ENCODE peak calls at places on chromosomes 11 and 22, in nine cellular contexts. P, G, O, B, M, H, N, W and F are unnamed samples.

GRCh38 chr22:20268350-20269012 is 363 bp upstream of the RTN4R start:
- DNase-seq in P (peak; percentile 65), G (peak; percentile 71), O (peak; percentile 43), B (no peak), M (peak; percentile 46), H (peak; percentile 89), N (peak; percentile 50), W (peak; percentile 78), F (peak; percentile 15)

GRCh38 chr11:93487032-93487483 is 56.1 kb downstream of the SMCO4 start:
- DNase-seq in P (no peak), G (no peak), O (peak; percentile 66), B (no peak), M (peak; percentile 73), H (no peak), N (no peak), W (no peak), F (no peak)

GRCh38 chr11:118927554-118928107 is 1.9 kb upstream of the BCL9L start:
- DNase-seq in P (no peak), G (no peak), O (no peak), B (no peak), M (no peak), H (no peak), N (no peak), W (no peak), F (no peak)

GRCh38 chr11:86551286-86551685 is 121.1 kb downstream of the ME3 start:
- DNase-seq in P (no peak), G (no peak), O (peak; percentile 89), B (no peak), M (no peak), H (no peak), N (peak; percentile 96), W (no peak), F (peak; percentile 96)

GRCh38 chr11:17855531-17856290 is 121.1 kb downstream of the KCNC1 start:
- DNase-seq in P (no peak), G (no peak), O (no peak), B (no peak), M (no peak), H (no peak), N (no peak), W (no peak), F (no peak)

GRCh38 chr11:11563193-11563592 is 58.6 kb downstream of the GALNT18 start:
- DNase-seq in P (no peak), G (no peak), O (no peak), B (no peak), M (no peak), H (no peak), N (no peak), W (no peak), F (no peak)

GRCh38 chr11:119728226-119728626 is 774 bp downstream of the NECTIN1 start:
- DNase-seq in P (peak; percentile 29), G (no peak), O (peak; percentile 22), B (no peak), M (peak; percentile 30), H (peak; percentile 73), N (no peak), W (peak; percentile 54), F (peak; percentile 14)

GRCh38 chr22:42925598-42925997 is 68.5 kb upstream of the ARFGAP3 start:
- DNase-seq in P (peak; percentile 49), G (no peak), O (no peak), B (no peak), M (no peak), H (no peak), N (no peak), W (no peak), F (no peak)

GRCh38 chr11:117466966-117467365 is 139.3 kb downstream of the CEP164 start:
- DNase-seq in P (no peak), G (no peak), O (no peak), B (no peak), M (no peak), H (no peak), N (no peak), W (no peak), F (no peak)

GRCh38 chr11:126175261-126175885 is 36.1 kb downstream of the RPUSD4 start:
- DNase-seq in P (no peak), G (no peak), O (no peak), B (no peak), M (no peak), H (no peak), N (peak; percentile 77), W (peak; percentile 23), F (peak; percentile 40)

GRCh38 chr22:36606659-36607058 is 77.7 kb upstream of the EIF3D start:
- DNase-seq in P (no peak), G (no peak), O (no peak), B (no peak), M (no peak), H (no peak), N (no peak), W (no peak), F (no peak)

GRCh38 chr11:86608251-86608799 is 64.1 kb downstream of the ME3 start:
- DNase-seq in P (peak; percentile 54), G (peak; percentile 68), O (peak; percentile 80), B (no peak), M (peak; percentile 80), H (peak; percentile 88), N (peak; percentile 86), W (peak; percentile 74), F (peak; percentile 91)

GRCh38 chr22:42997577-42997976 is 17.4 kb downstream of the PACSIN2 start:
- DNase-seq in P (no peak), G (no peak), O (peak; percentile 49), B (no peak), M (no peak), H (no peak), N (no peak), W (no peak), F (no peak)

GRCh38 chr22:41966607-41967240 is 2.5 kb upstream of the SEPTIN3 start:
- DNase-seq in P (peak; percentile 65), G (no peak), O (peak; percentile 92), B (peak; percentile 69), M (peak; percentile 37), H (peak; percentile 87), N (peak; percentile 88), W (peak; percentile 43), F (peak; percentile 72)

GRCh38 chr11:7672960-7673723 is at the start of gene CYB5R2:
- DNase-seq in P (peak; percentile 7), G (peak; percentile 74), O (peak; percentile 62), B (no peak), M (no peak), H (peak; percentile 92), N (peak; percentile 80), W (peak; percentile 80), F (peak; percentile 15)

GRCh38 chr11:119910650-119911049 is 181.7 kb upstream of the NECTIN1 start:
- DNase-seq in P (no peak), G (no peak), O (no peak), B (no peak), M (no peak), H (no peak), N (no peak), W (peak; percentile 25), F (no peak)

GRCh38 chr11:119752324-119752723 is 23.3 kb upstream of the NECTIN1 start:
- DNase-seq in P (no peak), G (no peak), O (no peak), B (no peak), M (no peak), H (no peak), N (no peak), W (no peak), F (no peak)

GRCh38 chr11:2301631-2302272 is at the start of the genes C11orf21 and TSPAN32:
- DNase-seq in P (peak; percentile 76), G (peak; percentile 63), O (peak; percentile 40), B (no peak), M (no peak), H (no peak), N (peak; percentile 77), W (no peak), F (no peak)

GRCh38 chr11:67254768-67255167 is 11.5 kb upstream of the GRK2 start:
- DNase-seq in P (no peak), G (no peak), O (no peak), B (no peak), M (no peak), H (no peak), N (no peak), W (no peak), F (no peak)

GRCh38 chr11:117192401-117192875 is 6.7 kb upstream of the TAGLN start:
- DNase-seq in P (no peak), G (no peak), O (no peak), B (no peak), M (no peak), H (no peak), N (no peak), W (no peak), F (no peak)

GRCh38 chr11:94310191-94310875 is 6.0 kb downstream of the IZUMO1R start:
- DNase-seq in P (no peak), G (no peak), O (no peak), B (no peak), M (no peak), H (no peak), N (no peak), W (no peak), F (no peak)

GRCh38 chr22:40014661-40015255 is 20.0 kb downstream of the FAM83F start:
- DNase-seq in P (no peak), G (no peak), O (no peak), B (no peak), M (no peak), H (no peak), N (no peak), W (no peak), F (no peak)

GRCh38 chr11:96187779-96188624 is 155.0 kb downstream of the MAML2 start:
- DNase-seq in P (peak; percentile 72), G (no peak), O (peak; percentile 79), B (no peak), M (no peak), H (no peak), N (peak; percentile 91), W (no peak), F (peak; percentile 49)

GRCh38 chr11:66956689-66957290 is 1.4 kb downstream of the PC start:
- DNase-seq in P (peak; percentile 19), G (no peak), O (peak; percentile 92), B (no peak), M (no peak), H (peak; percentile 77), N (peak; percentile 66), W (no peak), F (no peak)

GRCh38 chr11:118305726-118306125 is 1.2 kb downstream of the CD3E start:
- DNase-seq in P (peak; percentile 59), G (no peak), O (no peak), B (no peak), M (no peak), H (no peak), N (no peak), W (no peak), F (no peak)

GRCh38 chr11:130103296-130103814 is 33.7 kb downstream of the APLP2 start:
- DNase-seq in P (no peak), G (no peak), O (peak; percentile 96), B (no peak), M (no peak), H (no peak), N (peak; percentile 92), W (no peak), F (peak; percentile 75)

GRCh38 chr22:24876700-24877099 is 69.8 kb downstream of the LHFPL7 start:
- DNase-seq in P (no peak), G (no peak), O (no peak), B (no peak), M (no peak), H (no peak), N (no peak), W (no peak), F (no peak)

GRCh38 chr11:11706022-11706421 is 84.2 kb upstream of the GALNT18 start:
- DNase-seq in P (no peak), G (no peak), O (no peak), B (no peak), M (no peak), H (peak; percentile 66), N (no peak), W (no peak), F (no peak)

GRCh38 chr11:19432370-19433163 is 191.8 kb upstream of the E2F8 start:
- DNase-seq in P (no peak), G (no peak), O (peak; percentile 92), B (no peak), M (no peak), H (peak; percentile 61), N (peak; percentile 93), W (no peak), F (no peak)

GRCh38 chr22:30308518-30309230 is 18.1 kb downstream of the TBC1D10A start:
- DNase-seq in P (peak; percentile 79), G (no peak), O (peak; percentile 79), B (no peak), M (no peak), H (no peak), N (no peak), W (peak; percentile 34), F (no peak)

GRCh38 chr11:35173620-35174278 is 34.8 kb downstream of the CD44 start:
- DNase-seq in P (no peak), G (no peak), O (no peak), B (no peak), M (no peak), H (no peak), N (no peak), W (no peak), F (no peak)